ENCODE peak calls at places on chromosomes 12 and 14, in four cellular contexts. One of them, this sample, is unnamed.

GRCh38 chr12:26878661-26879119 is 45.7 kb upstream of the ITPR2 start:
- DNase-seq in naive thymus-derived CD8-positive, alpha-beta T cell: no peak
- DNase-seq in fibroblast of the aortic adventitia: peak
- DNase-seq in brain microvascular endothelial cell: no peak
- DNase-seq in this sample: peak

GRCh38 chr14:105913861-105914260 is 387.5 kb downstream of the TMEM121 start:
- DNase-seq in naive thymus-derived CD8-positive, alpha-beta T cell: no peak
- DNase-seq in fibroblast of the aortic adventitia: no peak
- DNase-seq in brain microvascular endothelial cell: no peak
- DNase-seq in this sample: peak

GRCh38 chr12:124566181-124567034 is 1.0 kb downstream of the NCOR2 start:
- DNase-seq in naive thymus-derived CD8-positive, alpha-beta T cell: peak
- DNase-seq in fibroblast of the aortic adventitia: peak
- DNase-seq in brain microvascular endothelial cell: peak
- DNase-seq in this sample: peak

GRCh38 chr12:2974560-2974971 is 15.4 kb downstream of the TEAD4 start:
- DNase-seq in naive thymus-derived CD8-positive, alpha-beta T cell: no peak
- DNase-seq in fibroblast of the aortic adventitia: peak
- DNase-seq in brain microvascular endothelial cell: no peak
- DNase-seq in this sample: no peak

GRCh38 chr14:38238332-38238731 is 17.6 kb downstream of the CLEC14A start:
- DNase-seq in naive thymus-derived CD8-positive, alpha-beta T cell: no peak
- DNase-seq in fibroblast of the aortic adventitia: no peak
- DNase-seq in brain microvascular endothelial cell: no peak
- DNase-seq in this sample: no peak

GRCh38 chr12:50197297-50197727 is 30.1 kb upstream of the CERS5 start:
- DNase-seq in naive thymus-derived CD8-positive, alpha-beta T cell: no peak
- DNase-seq in fibroblast of the aortic adventitia: peak
- DNase-seq in brain microvascular endothelial cell: no peak
- DNase-seq in this sample: no peak

GRCh38 chr14:54529811-54530210 is 20.1 kb downstream of the CGRRF1 start:
- DNase-seq in naive thymus-derived CD8-positive, alpha-beta T cell: no peak
- DNase-seq in fibroblast of the aortic adventitia: peak
- DNase-seq in brain microvascular endothelial cell: peak
- DNase-seq in this sample: no peak

GRCh38 chr12:68963456-68963859 is 30.5 kb upstream of the CPM start:
- DNase-seq in naive thymus-derived CD8-positive, alpha-beta T cell: no peak
- DNase-seq in fibroblast of the aortic adventitia: no peak
- DNase-seq in brain microvascular endothelial cell: no peak
- DNase-seq in this sample: no peak

GRCh38 chr12:114092981-114093380 is 126.9 kb upstream of the RBM19 start:
- DNase-seq in naive thymus-derived CD8-positive, alpha-beta T cell: no peak
- DNase-seq in fibroblast of the aortic adventitia: no peak
- DNase-seq in brain microvascular endothelial cell: no peak
- DNase-seq in this sample: no peak

GRCh38 chr14:87967496-87967895 is 25.5 kb downstream of the GALC start:
- DNase-seq in naive thymus-derived CD8-positive, alpha-beta T cell: no peak
- DNase-seq in fibroblast of the aortic adventitia: no peak
- DNase-seq in brain microvascular endothelial cell: no peak
- DNase-seq in this sample: no peak

GRCh38 chr14:104967414-104968152 is 10.6 kb downstream of the AHNAK2 start:
- DNase-seq in naive thymus-derived CD8-positive, alpha-beta T cell: no peak
- DNase-seq in fibroblast of the aortic adventitia: peak
- DNase-seq in brain microvascular endothelial cell: no peak
- DNase-seq in this sample: peak

GRCh38 chr12:108622425-108622824 is 11.3 kb downstream of the SELPLG start:
- DNase-seq in naive thymus-derived CD8-positive, alpha-beta T cell: no peak
- DNase-seq in fibroblast of the aortic adventitia: peak
- DNase-seq in brain microvascular endothelial cell: peak
- DNase-seq in this sample: no peak

GRCh38 chr14:22723814-22724213 is 42.7 kb upstream of the OXA1L start:
- DNase-seq in naive thymus-derived CD8-positive, alpha-beta T cell: no peak
- DNase-seq in fibroblast of the aortic adventitia: no peak
- DNase-seq in brain microvascular endothelial cell: no peak
- DNase-seq in this sample: no peak

GRCh38 chr12:71786840-71787239 is 32.2 kb downstream of the RAB21 start:
- DNase-seq in naive thymus-derived CD8-positive, alpha-beta T cell: no peak
- DNase-seq in fibroblast of the aortic adventitia: no peak
- DNase-seq in brain microvascular endothelial cell: no peak
- DNase-seq in this sample: no peak

GRCh38 chr12:93582351-93582750 is 9.9 kb downstream of the SOCS2 start:
- DNase-seq in naive thymus-derived CD8-positive, alpha-beta T cell: no peak
- DNase-seq in fibroblast of the aortic adventitia: no peak
- DNase-seq in brain microvascular endothelial cell: no peak
- DNase-seq in this sample: no peak

GRCh38 chr12:1947081-1947480 is 28.6 kb upstream of the CACNA2D4 start:
- DNase-seq in naive thymus-derived CD8-positive, alpha-beta T cell: no peak
- DNase-seq in fibroblast of the aortic adventitia: peak
- DNase-seq in brain microvascular endothelial cell: peak
- DNase-seq in this sample: no peak

This sample was measured in kidney.